ENCODE peak calls at places on chromosomes 2 and 18, in eight cellular contexts. N is HL-60, D is heart left ventricle, J is adrenal gland, G is cardiac fibroblast, X is skeletal muscle cell, C is GM12865, R is cardiac muscle cell. L is an unnamed sample.

GRCh38 chr18:75654928-75655745 is 227.6 kb upstream of the SMIM21 start:
- DNase-seq in N (no peak), D (no peak), J (no peak), G (no peak), X (no peak), C (no peak), R (peak; percentile 56), L (no peak)

GRCh38 chr18:50099725-50100414 is 95.1 kb downstream of the MYO5B start:
- DNase-seq in N (no peak), D (no peak), J (no peak), G (peak; percentile 9), X (peak; percentile 38), C (peak; percentile 70), R (no peak), L (no peak)

GRCh38 chr18:32383040-32383819 is 87.5 kb downstream of the GAREM1 start:
- DNase-seq in N (no peak), D (no peak), J (peak; percentile 44), G (peak; percentile 98), X (peak; percentile 91), C (no peak), R (peak; percentile 93), L (no peak)

GRCh38 chr18:8686556-8686955 is 18.8 kb upstream of the MTCL1 start:
- DNase-seq in N (no peak), D (no peak), J (no peak), G (no peak), X (no peak), C (no peak), R (no peak), L (no peak)

GRCh38 chr18:2139676-2140075 is 431.6 kb downstream of the METTL4 start:
- DNase-seq in N (no peak), D (no peak), J (no peak), G (peak; percentile 45), X (peak; percentile 70), C (no peak), R (peak; percentile 68), L (no peak)

GRCh38 chr2:172440795-172441194 is 13.4 kb downstream of the ITGA6 start:
- DNase-seq in N (no peak), D (no peak), J (no peak), G (no peak), X (no peak), C (peak; percentile 56), R (no peak), L (no peak)

GRCh38 chr2:109287838-109288237 is 158.8 kb downstream of the SH3RF3 start:
- DNase-seq in N (no peak), D (peak; percentile 60), J (no peak), G (no peak), X (no peak), C (no peak), R (no peak), L (no peak)

GRCh38 chr2:178782236-178782635 is 25.0 kb downstream of the TTN start:
- DNase-seq in N (no peak), D (no peak), J (no peak), G (no peak), X (no peak), C (peak; percentile 50), R (no peak), L (no peak)

GRCh38 chr2:45339253-45339652 is 271.8 kb downstream of the SRBD1 start:
- DNase-seq in N (no peak), D (no peak), J (no peak), G (no peak), X (no peak), C (no peak), R (no peak), L (no peak)

GRCh38 chr2:120262761-120263428 is 10.2 kb downstream of the RALB start:
- DNase-seq in N (no peak), D (no peak), J (no peak), G (peak; percentile 66), X (no peak), C (no peak), R (peak; percentile 80), L (no peak)

GRCh38 chr18:68056936-68057335 is 540.4 kb upstream of the DSEL start:
- DNase-seq in N (no peak), D (no peak), J (no peak), G (peak; percentile 21), X (no peak), C (no peak), R (peak; percentile 25), L (no peak)

GRCh38 chr2:17816396-17817245 is at the start of gene MSGN1:
- DNase-seq in N (no peak), D (no peak), J (no peak), G (no peak), X (no peak), C (no peak), R (no peak), L (no peak)

GRCh38 chr2:17822452-17823117 is 6.3 kb downstream of the MSGN1 start:
- DNase-seq in N (no peak), D (no peak), J (no peak), G (no peak), X (no peak), C (peak; percentile 43), R (no peak), L (no peak)

GRCh38 chr2:17818235-17818634 is 2.0 kb downstream of the MSGN1 start:
- DNase-seq in N (no peak), D (no peak), J (no peak), G (no peak), X (no peak), C (no peak), R (no peak), L (no peak)

GRCh38 chr2:17821080-17821479 is 4.8 kb downstream of the MSGN1 start:
- DNase-seq in N (no peak), D (peak; percentile 60), J (no peak), G (no peak), X (no peak), C (no peak), R (no peak), L (no peak)

GRCh38 chr2:17821535-17822451 is 5.5 kb downstream of the MSGN1 start:
- DNase-seq in N (no peak), D (no peak), J (no peak), G (no peak), X (no peak), C (peak; percentile 32), R (peak; percentile 19), L (no peak)
- H3K4me3 ChIP-seq in N (no peak overlapping the region), D (no peak overlapping the region), J (no peak overlapping the region), G (no peak overlapping the region), X (no peak overlapping the region), C (no peak overlapping the region), R (no peak overlapping the region), L (no peak overlapping the region)

DNA sequence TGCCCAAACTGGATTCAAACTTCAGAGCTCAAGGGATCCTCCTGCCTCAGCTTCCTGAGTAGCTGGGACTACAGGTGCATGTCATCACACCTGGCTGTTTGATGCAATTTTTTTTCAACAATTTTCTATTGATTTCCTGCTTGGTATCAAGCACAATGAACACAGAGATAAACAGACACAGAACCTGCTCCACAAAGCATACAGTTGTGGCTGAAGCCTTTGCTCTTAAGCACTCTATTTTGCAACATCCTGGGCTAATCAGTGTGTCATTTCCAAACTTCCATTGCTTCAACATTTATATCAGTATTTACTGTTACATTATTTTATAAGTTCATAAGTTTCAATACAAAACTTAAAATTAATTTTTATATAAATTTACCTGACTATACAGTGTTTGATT is 79.4 kb downstream of the NEB start:
- DNase-seq in N (no peak), D (no peak), J (no peak), G (no peak), X (no peak), C (no peak), R (no peak), L (no peak)
- H3K4me3 ChIP-seq in N (no peak overlapping the region), D (no peak overlapping the region), J (no peak overlapping the region), G (no peak overlapping the region), X (no peak overlapping the region), C (no peak overlapping the region), R (no peak overlapping the region), L (no peak overlapping the region)

DNA sequence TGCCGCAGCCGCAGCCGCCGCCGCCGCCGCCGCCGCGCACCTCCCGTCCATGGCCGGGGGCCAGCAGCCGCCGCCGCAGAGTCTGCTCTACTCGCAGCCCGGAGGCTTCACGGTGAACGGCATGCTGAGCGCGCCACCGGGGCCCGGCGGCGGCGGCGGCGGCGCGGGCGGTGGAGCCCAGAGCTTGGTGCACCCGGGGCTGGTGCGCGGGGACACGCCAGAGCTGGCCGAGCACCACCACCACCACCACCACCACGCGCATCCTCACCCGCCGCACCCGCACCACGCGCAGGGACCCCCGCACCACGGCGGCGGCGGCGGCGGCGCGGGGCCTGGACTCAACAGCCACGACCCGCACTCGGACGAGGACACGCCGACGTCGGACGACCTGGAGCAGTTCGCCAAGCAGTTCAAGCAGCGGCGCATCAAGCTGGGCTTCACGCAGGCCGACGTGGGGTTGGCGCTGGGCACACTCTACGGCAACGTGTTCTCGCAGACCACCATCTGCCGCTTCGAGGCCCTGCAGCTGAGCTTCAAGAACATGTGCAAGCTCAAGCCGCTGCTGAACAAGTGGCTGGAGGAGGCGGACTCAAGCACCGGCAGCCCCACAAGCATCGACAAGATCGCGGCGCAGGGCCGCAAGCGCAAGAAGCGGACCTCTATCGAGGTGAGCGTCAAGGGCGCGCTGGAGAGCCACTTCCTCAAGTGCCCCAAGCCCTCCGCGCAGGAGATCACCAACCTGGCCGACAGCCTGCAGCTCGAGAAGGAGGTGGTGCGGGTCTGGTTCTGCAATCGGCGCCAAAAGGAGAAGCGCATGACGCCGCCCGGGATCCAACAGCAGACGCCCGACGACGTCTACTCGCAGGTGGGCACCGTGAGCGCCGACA is 2.4 kb downstream of the POU3F3 start:
- DNase-seq in N (no peak), D (peak; percentile 54), J (no peak), G (no peak), X (no peak), C (no peak), R (no peak), L (no peak)
- H3K4me3 ChIP-seq in N (no peak overlapping the region), D (no peak overlapping the region), J (no peak overlapping the region), G (no peak overlapping the region), X (no peak overlapping the region), C (no peak overlapping the region), R (no peak overlapping the region), L (peak overlapping the region; percentile 18)

GRCh38 chr18:28176674-28176932 is 327 bp downstream of the CDH2 start:
- DNase-seq in N (no peak), D (no peak), J (no peak), G (no peak), X (no peak), C (no peak), R (no peak), L (no peak)
- H3K4me3 ChIP-seq in N (no peak overlapping the region), D (peak overlapping the region; percentile 91), J (peak overlapping the region; percentile 50), G (peak overlapping the region; percentile 79), X (peak overlapping the region; percentile 86), C (no peak overlapping the region), R (peak overlapping the region; percentile 91), L (peak overlapping the region; percentile 68)

DNA sequence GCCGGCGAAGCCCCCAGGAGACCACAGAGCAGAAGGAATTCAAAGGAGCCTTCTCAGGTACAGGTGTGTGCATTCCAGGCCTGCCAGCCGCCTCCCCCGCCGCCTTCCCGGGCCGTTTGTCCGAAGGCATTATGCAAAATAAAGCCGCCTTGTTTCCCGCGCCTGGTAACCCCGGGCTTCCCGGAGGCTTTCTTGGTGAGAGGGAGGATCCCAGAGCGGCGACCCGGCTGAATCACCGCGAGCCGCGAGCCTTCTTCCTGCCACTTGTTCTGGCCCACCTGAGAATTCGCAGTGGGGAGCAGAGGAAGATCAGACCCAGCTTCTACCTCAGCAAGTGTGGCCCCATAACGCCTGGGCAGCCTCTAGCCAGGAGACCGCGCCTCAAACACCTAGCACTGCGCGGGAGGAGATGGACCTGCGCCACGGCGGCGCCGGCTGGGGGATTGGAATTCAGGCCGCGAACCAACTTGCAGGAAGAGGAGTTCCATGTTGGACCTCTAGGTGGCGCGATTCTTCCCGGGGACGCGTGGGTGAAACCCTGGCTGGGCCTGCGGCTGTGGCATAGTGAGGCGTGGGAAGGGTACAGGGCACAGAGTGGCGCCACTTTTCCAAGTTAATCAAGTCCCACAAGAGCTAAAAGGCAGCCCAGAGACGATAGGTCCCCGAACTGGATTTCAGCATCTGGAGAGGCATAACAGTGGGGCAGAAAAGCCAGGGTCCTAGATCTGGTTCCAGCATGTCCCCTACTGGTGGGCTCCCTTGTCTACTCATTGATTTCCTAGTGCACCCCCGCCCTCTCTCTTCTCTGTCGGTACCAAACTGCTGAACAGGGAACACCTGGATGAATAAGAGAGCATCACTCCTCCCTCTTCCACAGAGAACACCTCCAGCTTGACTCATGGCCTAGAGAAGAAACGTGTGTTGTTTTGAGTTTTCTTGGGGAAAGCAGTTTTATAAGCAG is 101.6 kb downstream of the FOXI3 start:
- DNase-seq in N (no peak), D (peak; percentile 68), J (peak; percentile 50), G (peak; percentile 12), X (no peak), C (peak; percentile 63), R (peak; percentile 29), L (peak; percentile 3)
- H3K4me3 ChIP-seq in N (no peak overlapping the region), D (peak overlapping the region; percentile 26), J (no peak overlapping the region), G (no peak overlapping the region), X (peak overlapping the region; percentile 7), C (no peak overlapping the region), R (peak overlapping the region; percentile 20), L (no peak overlapping the region)

L was measured in Jurkat, Clone E6-1.